ENCODE peak calls at places on chromosome 6, in ten cellular contexts. W, F, G, Y, I, D, M, Q, B and K are unnamed samples.

GRCh38 chr6:38387461-38387860 is 252.3 kb downstream of the BTBD9 start:
- DNase-seq in F (no peak), Q (no peak), W (no peak), I (no peak), M (no peak), B (no peak), D (no peak), Y (no peak), G (no peak), K (no peak)

GRCh38 chr6:47264775-47265184 is 44.9 kb downstream of the TNFRSF21 start:
- DNase-seq in D (peak; percentile 24), F (no peak), W (no peak), Y (no peak), I (no peak), Q (no peak), B (no peak), G (no peak), M (no peak), K (no peak)

GRCh38 chr6:26025047-26025893 is 62.0 kb upstream of the HFE start:
- DNase-seq in B (no peak), M (no peak), I (no peak), G (no peak), Q (no peak), D (peak; percentile 83), Y (no peak), F (no peak), W (peak; percentile 87), K (no peak)

GRCh38 chr6:166998256-166999144 is 697 bp upstream of the CEP43 start:
- DNase-seq in D (no peak), W (peak; percentile 12), M (no peak), B (no peak), F (peak; percentile 23), I (no peak), G (no peak), Y (peak; percentile 15), Q (peak; percentile 6), K (no peak)

GRCh38 chr6:39335780-39336541 is 13.5 kb upstream of the KCNK16 start:
- DNase-seq in F (no peak), Y (no peak), B (no peak), Q (no peak), G (peak; percentile 24), D (no peak), W (no peak), I (no peak), M (no peak), K (no peak)

GRCh38 chr6:168179702-168180382 is 100.8 kb upstream of the FRMD1 start:
- DNase-seq in G (no peak), B (no peak), I (no peak), W (no peak), Q (no peak), Y (no peak), F (no peak), D (no peak), M (no peak), K (no peak)

GRCh38 chr6:151399679-151400078 is 8.3 kb upstream of the ZBTB2 start:
- DNase-seq in Y (no peak), Q (peak; percentile 46), F (no peak), W (no peak), M (no peak), I (no peak), B (no peak), G (no peak), D (no peak), K (no peak)

GRCh38 chr6:63705707-63706106 is 70.1 kb downstream of the PHF3 start:
- DNase-seq in W (no peak), Q (no peak), Y (no peak), D (no peak), G (no peak), F (no peak), I (no peak), B (no peak), M (no peak), K (no peak)

GRCh38 chr6:4774715-4775590 is 1.3 kb upstream of the CDYL start:
- DNase-seq in Y (peak; percentile 11), M (no peak), F (peak; percentile 27), Q (no peak), D (no peak), B (peak; percentile 24), G (no peak), I (peak; percentile 33), W (peak; percentile 18), K (no peak)

GRCh38 chr6:157724960-157725741 is 97.9 kb upstream of the SNX9 start:
- DNase-seq in F (no peak), G (no peak), Q (no peak), I (no peak), W (no peak), Y (no peak), D (no peak), M (no peak), B (no peak), K (no peak)

GRCh38 chr6:12898603-12899002 is 182.0 kb downstream of the PHACTR1 start:
- DNase-seq in W (no peak), D (no peak), F (no peak), Y (no peak), M (no peak), B (no peak), Q (no peak), G (no peak), I (no peak), K (no peak)